ENCODE peak calls at places on chromosome 4, in seven cellular contexts. One of them, this sample, is unnamed.

GRCh38 chr4:89506866-89507494 is 199.4 kb upstream of the GPRIN3 start:
- DNase-seq in ecto neural progenitor cell: no peak
- DNase-seq in central memory CD8-positive, alpha-beta T cell: no peak
- DNase-seq in WERI-Rb-1: no peak
- DNase-seq in NCI-H2029: no peak
- DNase-seq in K562: no peak
- DNase-seq in T-helper 1 cell: no peak
- DNase-seq in this sample: no peak

GRCh38 chr4:23680616-23681518 is 209.0 kb downstream of the PPARGC1A start:
- DNase-seq in ecto neural progenitor cell: no peak
- DNase-seq in K562: no peak
- DNase-seq in WERI-Rb-1: no peak
- DNase-seq in NCI-H2029: no peak
- DNase-seq in T-helper 1 cell: no peak
- DNase-seq in central memory CD8-positive, alpha-beta T cell: no peak
- DNase-seq in this sample: no peak

GRCh38 chr4:25320374-25321172 is 8.0 kb downstream of the ZCCHC4 start:
- DNase-seq in WERI-Rb-1: no peak
- DNase-seq in K562: no peak
- DNase-seq in ecto neural progenitor cell: no peak
- DNase-seq in T-helper 1 cell: no peak
- DNase-seq in central memory CD8-positive, alpha-beta T cell: no peak
- DNase-seq in NCI-H2029: no peak
- DNase-seq in this sample: no peak

GRCh38 chr4:33961751-33962150 is 2282.6 kb downstream of the ARAP2 start:
- DNase-seq in ecto neural progenitor cell: no peak
- DNase-seq in T-helper 1 cell: no peak
- DNase-seq in WERI-Rb-1: no peak
- DNase-seq in NCI-H2029: no peak
- DNase-seq in K562: no peak
- DNase-seq in central memory CD8-positive, alpha-beta T cell: no peak
- DNase-seq in this sample: no peak

GRCh38 chr4:10421344-10422055 is 35.7 kb downstream of the ZNF518B start:
- DNase-seq in central memory CD8-positive, alpha-beta T cell: no peak
- DNase-seq in K562: no peak
- DNase-seq in NCI-H2029: no peak
- DNase-seq in WERI-Rb-1: no peak
- DNase-seq in T-helper 1 cell: no peak
- DNase-seq in ecto neural progenitor cell: no peak
- DNase-seq in this sample: no peak

GRCh38 chr4:25882226-25882625 is 19.4 kb upstream of the SEL1L3 start:
- DNase-seq in T-helper 1 cell: no peak
- DNase-seq in central memory CD8-positive, alpha-beta T cell: no peak
- DNase-seq in ecto neural progenitor cell: no peak
- DNase-seq in WERI-Rb-1: no peak
- DNase-seq in NCI-H2029: no peak
- DNase-seq in K562: no peak
- DNase-seq in this sample: peak; percentile 30

GRCh38 chr4:4555916-4556315 is 14.1 kb upstream of the STX18 start:
- DNase-seq in central memory CD8-positive, alpha-beta T cell: no peak
- DNase-seq in ecto neural progenitor cell: no peak
- DNase-seq in K562: no peak
- DNase-seq in NCI-H2029: no peak
- DNase-seq in T-helper 1 cell: no peak
- DNase-seq in WERI-Rb-1: no peak
- DNase-seq in this sample: no peak

GRCh38 chr4:99817310-99817885 is 771 bp downstream of the DAPP1 start:
- DNase-seq in ecto neural progenitor cell: no peak
- DNase-seq in K562: no peak
- DNase-seq in T-helper 1 cell: no peak
- DNase-seq in WERI-Rb-1: no peak
- DNase-seq in central memory CD8-positive, alpha-beta T cell: no peak
- DNase-seq in NCI-H2029: no peak
- DNase-seq in this sample: no peak

GRCh38 chr4:88006956-88007303 is 505 bp upstream of the PKD2 start:
- DNase-seq in WERI-Rb-1: no peak
- DNase-seq in NCI-H2029: no peak
- DNase-seq in T-helper 1 cell: no peak
- DNase-seq in ecto neural progenitor cell: peak; percentile 48
- DNase-seq in central memory CD8-positive, alpha-beta T cell: no peak
- DNase-seq in K562: no peak
- DNase-seq in this sample: no peak

GRCh38 chr4:26069218-26069617 is 155.2 kb downstream of the SMIM20 start:
- DNase-seq in ecto neural progenitor cell: no peak
- DNase-seq in K562: peak; percentile 43
- DNase-seq in central memory CD8-positive, alpha-beta T cell: no peak
- DNase-seq in WERI-Rb-1: peak; percentile 18
- DNase-seq in T-helper 1 cell: no peak
- DNase-seq in NCI-H2029: peak; percentile 15
- DNase-seq in this sample: peak; percentile 35